ENCODE peak calls at places on chromosomes 5 and 9, in ten cellular contexts. One of them, this sample, is unnamed.

GRCh38 chr5:108529381-108529780 is 147.5 kb upstream of the FBXL17 start:
- DNase-seq in WERI-Rb-1: no peak
- DNase-seq in spleen: no peak
- DNase-seq in choroid plexus epithelial cell: peak; percentile 59
- DNase-seq in kidney epithelial cell: peak; percentile 1
- DNase-seq in BJ: no peak
- DNase-seq in right lobe of liver: no peak
- DNase-seq in cardiac fibroblast: peak; percentile 49
- DNase-seq in progenitor cell of endocrine pancreas: no peak
- DNase-seq in CD4-positive, alpha-beta T cell: no peak
- DNase-seq in this sample: no peak

GRCh38 chr5:171426266-171426665 is 6.8 kb downstream of the FGF18 start:
- DNase-seq in choroid plexus epithelial cell: no peak
- DNase-seq in progenitor cell of endocrine pancreas: no peak
- DNase-seq in CD4-positive, alpha-beta T cell: no peak
- DNase-seq in cardiac fibroblast: no peak
- DNase-seq in BJ: no peak
- DNase-seq in WERI-Rb-1: no peak
- DNase-seq in spleen: peak; percentile 43
- DNase-seq in right lobe of liver: no peak
- DNase-seq in kidney epithelial cell: no peak
- DNase-seq in this sample: peak; percentile 28

GRCh38 chr9:21110708-21111576 is 30.7 kb downstream of the IFNW1 start:
- DNase-seq in CD4-positive, alpha-beta T cell: no peak
- DNase-seq in progenitor cell of endocrine pancreas: no peak
- DNase-seq in choroid plexus epithelial cell: peak; percentile 89
- DNase-seq in cardiac fibroblast: peak; percentile 82
- DNase-seq in WERI-Rb-1: peak; percentile 11
- DNase-seq in BJ: no peak
- DNase-seq in right lobe of liver: no peak
- DNase-seq in kidney epithelial cell: peak; percentile 34
- DNase-seq in spleen: no peak
- DNase-seq in this sample: no peak

GRCh38 chr9:18393340-18394130 is 80.4 kb upstream of the ADAMTSL1 start:
- DNase-seq in WERI-Rb-1: no peak
- DNase-seq in BJ: peak; percentile 75
- DNase-seq in spleen: no peak
- DNase-seq in choroid plexus epithelial cell: peak; percentile 97
- DNase-seq in cardiac fibroblast: peak; percentile 98
- DNase-seq in CD4-positive, alpha-beta T cell: no peak
- DNase-seq in kidney epithelial cell: peak; percentile 99
- DNase-seq in progenitor cell of endocrine pancreas: no peak
- DNase-seq in right lobe of liver: no peak
- DNase-seq in this sample: no peak

GRCh38 chr5:121429761-121430160 is 421.9 kb upstream of the FTMT start:
- DNase-seq in progenitor cell of endocrine pancreas: no peak
- DNase-seq in cardiac fibroblast: no peak
- DNase-seq in spleen: no peak
- DNase-seq in BJ: no peak
- DNase-seq in kidney epithelial cell: no peak
- DNase-seq in CD4-positive, alpha-beta T cell: no peak
- DNase-seq in right lobe of liver: no peak
- DNase-seq in choroid plexus epithelial cell: no peak
- DNase-seq in WERI-Rb-1: no peak
- DNase-seq in this sample: no peak

GRCh38 chr9:77816641-77817341 is 168.7 kb upstream of the GNA14 start:
- DNase-seq in kidney epithelial cell: no peak
- DNase-seq in progenitor cell of endocrine pancreas: no peak
- DNase-seq in spleen: no peak
- DNase-seq in BJ: no peak
- DNase-seq in right lobe of liver: no peak
- DNase-seq in CD4-positive, alpha-beta T cell: no peak
- DNase-seq in choroid plexus epithelial cell: peak; percentile 43
- DNase-seq in cardiac fibroblast: peak; percentile 44
- DNase-seq in WERI-Rb-1: no peak
- DNase-seq in this sample: no peak

GRCh38 chr5:16025681-16026080 is 153.9 kb downstream of the MARCHF11 start:
- DNase-seq in BJ: peak; percentile 66
- DNase-seq in WERI-Rb-1: no peak
- DNase-seq in spleen: no peak
- DNase-seq in CD4-positive, alpha-beta T cell: no peak
- DNase-seq in choroid plexus epithelial cell: no peak
- DNase-seq in right lobe of liver: no peak
- DNase-seq in kidney epithelial cell: no peak
- DNase-seq in progenitor cell of endocrine pancreas: no peak
- DNase-seq in cardiac fibroblast: no peak
- DNase-seq in this sample: no peak

GRCh38 chr5:80998590-80998979 is 38.4 kb downstream of the RASGRF2 start:
- DNase-seq in kidney epithelial cell: no peak
- DNase-seq in progenitor cell of endocrine pancreas: no peak
- DNase-seq in BJ: no peak
- DNase-seq in CD4-positive, alpha-beta T cell: no peak
- DNase-seq in WERI-Rb-1: no peak
- DNase-seq in right lobe of liver: no peak
- DNase-seq in choroid plexus epithelial cell: no peak
- DNase-seq in cardiac fibroblast: no peak
- DNase-seq in spleen: no peak
- DNase-seq in this sample: no peak

GRCh38 chr9:18122156-18122555 is 351.8 kb upstream of the ADAMTSL1 start:
- DNase-seq in WERI-Rb-1: peak; percentile 64
- DNase-seq in progenitor cell of endocrine pancreas: no peak
- DNase-seq in choroid plexus epithelial cell: peak; percentile 34
- DNase-seq in BJ: peak; percentile 9
- DNase-seq in kidney epithelial cell: no peak
- DNase-seq in spleen: no peak
- DNase-seq in cardiac fibroblast: no peak
- DNase-seq in CD4-positive, alpha-beta T cell: no peak
- DNase-seq in right lobe of liver: no peak
- DNase-seq in this sample: no peak

GRCh38 chr9:107942870-107943269 is 453.3 kb upstream of the KLF4 start:
- DNase-seq in kidney epithelial cell: no peak
- DNase-seq in WERI-Rb-1: no peak
- DNase-seq in cardiac fibroblast: peak; percentile 32
- DNase-seq in spleen: no peak
- DNase-seq in right lobe of liver: no peak
- DNase-seq in CD4-positive, alpha-beta T cell: no peak
- DNase-seq in BJ: no peak
- DNase-seq in progenitor cell of endocrine pancreas: no peak
- DNase-seq in choroid plexus epithelial cell: peak; percentile 15
- DNase-seq in this sample: no peak

GRCh38 chr9:116191757-116192415 is 38.3 kb downstream of the PAPPA start:
- DNase-seq in choroid plexus epithelial cell: no peak
- DNase-seq in BJ: no peak
- DNase-seq in CD4-positive, alpha-beta T cell: no peak
- DNase-seq in right lobe of liver: no peak
- DNase-seq in WERI-Rb-1: peak; percentile 30
- DNase-seq in cardiac fibroblast: no peak
- DNase-seq in spleen: no peak
- DNase-seq in progenitor cell of endocrine pancreas: no peak
- DNase-seq in kidney epithelial cell: no peak
- DNase-seq in this sample: no peak

GRCh38 chr5:68122439-68122906 is 93.1 kb upstream of the PIK3R1 start:
- DNase-seq in WERI-Rb-1: no peak
- DNase-seq in spleen: no peak
- DNase-seq in right lobe of liver: peak; percentile 67
- DNase-seq in choroid plexus epithelial cell: no peak
- DNase-seq in progenitor cell of endocrine pancreas: no peak
- DNase-seq in BJ: no peak
- DNase-seq in cardiac fibroblast: no peak
- DNase-seq in kidney epithelial cell: no peak
- DNase-seq in CD4-positive, alpha-beta T cell: no peak
- DNase-seq in this sample: no peak

GRCh38 chr9:4499917-4500316 is 9.6 kb downstream of the SLC1A1 start:
- DNase-seq in right lobe of liver: peak; percentile 76
- DNase-seq in BJ: no peak
- DNase-seq in cardiac fibroblast: no peak
- DNase-seq in spleen: no peak
- DNase-seq in kidney epithelial cell: no peak
- DNase-seq in choroid plexus epithelial cell: no peak
- DNase-seq in progenitor cell of endocrine pancreas: no peak
- DNase-seq in CD4-positive, alpha-beta T cell: no peak
- DNase-seq in WERI-Rb-1: no peak
- DNase-seq in this sample: no peak

GRCh38 chr9:125987420-125987819 is 240.2 kb downstream of the PBX3 start:
- DNase-seq in spleen: no peak
- DNase-seq in WERI-Rb-1: peak; percentile 3
- DNase-seq in CD4-positive, alpha-beta T cell: no peak
- DNase-seq in kidney epithelial cell: no peak
- DNase-seq in progenitor cell of endocrine pancreas: no peak
- DNase-seq in right lobe of liver: peak; percentile 10
- DNase-seq in BJ: no peak
- DNase-seq in choroid plexus epithelial cell: no peak
- DNase-seq in cardiac fibroblast: no peak
- DNase-seq in this sample: peak; percentile 46

GRCh38 chr9:23825143-23825531 is 903 bp downstream of the ELAVL2 start:
- DNase-seq in WERI-Rb-1: peak; percentile 73
- DNase-seq in CD4-positive, alpha-beta T cell: no peak
- DNase-seq in progenitor cell of endocrine pancreas: no peak
- DNase-seq in spleen: no peak
- DNase-seq in BJ: no peak
- DNase-seq in right lobe of liver: no peak
- DNase-seq in cardiac fibroblast: no peak
- DNase-seq in kidney epithelial cell: no peak
- DNase-seq in choroid plexus epithelial cell: no peak
- DNase-seq in this sample: no peak

GRCh38 chr9:37464426-37465248 is 613 bp downstream of the ZBTB5 start:
- DNase-seq in BJ: peak; percentile 11
- DNase-seq in WERI-Rb-1: no peak
- DNase-seq in choroid plexus epithelial cell: peak; percentile 69
- DNase-seq in kidney epithelial cell: peak; percentile 28
- DNase-seq in progenitor cell of endocrine pancreas: no peak
- DNase-seq in CD4-positive, alpha-beta T cell: peak; percentile 46
- DNase-seq in right lobe of liver: peak; percentile 85
- DNase-seq in spleen: peak; percentile 96
- DNase-seq in cardiac fibroblast: peak; percentile 77
- DNase-seq in this sample: no peak

DNA sequence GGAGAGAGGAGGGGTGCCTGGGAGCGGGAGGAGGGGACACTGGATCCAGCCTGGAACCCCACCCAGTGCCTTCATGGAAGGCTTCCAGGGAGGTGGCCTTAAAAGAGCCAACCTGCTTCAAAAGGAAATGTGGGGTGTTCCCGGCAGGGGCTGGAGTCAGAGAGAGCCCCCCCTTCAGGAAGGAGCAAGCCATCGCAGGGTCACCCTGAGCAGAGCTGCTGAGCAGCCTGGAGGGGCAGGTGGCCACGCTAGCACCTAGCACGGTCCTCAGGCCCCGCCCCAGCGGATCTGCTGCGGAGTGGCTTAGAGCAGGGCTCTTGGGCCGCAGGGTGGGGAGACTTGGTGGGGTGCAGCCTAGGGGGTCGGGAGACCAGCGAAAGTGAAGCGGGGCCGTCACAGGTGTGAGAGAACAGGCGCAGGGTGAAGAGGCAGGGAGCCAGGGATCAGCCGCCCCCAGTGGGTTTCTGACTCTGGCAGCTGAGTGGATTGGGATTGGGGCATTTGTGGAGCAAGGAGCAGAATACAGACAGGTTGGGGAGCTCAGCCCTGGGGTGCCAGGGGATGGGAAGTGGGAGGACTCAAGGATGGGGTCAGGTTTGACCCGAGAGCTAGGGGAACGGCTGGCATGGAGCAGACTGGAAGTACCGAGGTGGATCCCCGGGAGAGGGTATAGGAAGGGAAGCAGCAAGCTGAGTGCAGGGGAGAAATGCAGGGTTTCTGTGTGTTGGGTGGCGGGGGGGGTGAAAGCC is 1.5 kb downstream of the LCN2 start:
- DNase-seq in BJ: no peak
- DNase-seq in WERI-Rb-1: peak; percentile 97
- DNase-seq in right lobe of liver: no peak
- DNase-seq in CD4-positive, alpha-beta T cell: no peak
- DNase-seq in cardiac fibroblast: no peak
- DNase-seq in choroid plexus epithelial cell: no peak
- DNase-seq in kidney epithelial cell: no peak
- DNase-seq in progenitor cell of endocrine pancreas: no peak
- DNase-seq in spleen: peak; percentile 73
- DNase-seq in this sample: peak; percentile 90
- TF ChIP-seq CTCF in BJ: peak; percentile 16
- TF ChIP-seq CTCF in WERI-Rb-1: peak; percentile 97
- TF ChIP-seq CTCF in right lobe of liver: no peak
- TF ChIP-seq CTCF in CD4-positive, alpha-beta T cell: no peak
- TF ChIP-seq CTCF in cardiac fibroblast: no peak
- TF ChIP-seq CTCF in choroid plexus epithelial cell: peak; percentile 42
- TF ChIP-seq CTCF in kidney epithelial cell: peak; percentile 11
- TF ChIP-seq CTCF in progenitor cell of endocrine pancreas: peak; percentile 40
- TF ChIP-seq CTCF in spleen: no peak
- TF ChIP-seq CTCF in this sample: peak; percentile 28

GRCh38 chr9:93680445-93681315 is 104.3 kb downstream of the PHF2 start:
- DNase-seq in cardiac fibroblast: no peak
- DNase-seq in spleen: peak; percentile 59
- DNase-seq in WERI-Rb-1: peak; percentile 8
- DNase-seq in choroid plexus epithelial cell: no peak
- DNase-seq in kidney epithelial cell: no peak
- DNase-seq in progenitor cell of endocrine pancreas: peak; percentile 9
- DNase-seq in CD4-positive, alpha-beta T cell: no peak
- DNase-seq in right lobe of liver: peak; percentile 19
- DNase-seq in BJ: no peak
- DNase-seq in this sample: peak; percentile 79
- TF ChIP-seq CTCF in cardiac fibroblast: no peak
- TF ChIP-seq CTCF in spleen: no peak
- TF ChIP-seq CTCF in WERI-Rb-1: peak; percentile 54
- TF ChIP-seq CTCF in choroid plexus epithelial cell: peak; percentile 19
- TF ChIP-seq CTCF in kidney epithelial cell: peak; percentile 24
- TF ChIP-seq CTCF in progenitor cell of endocrine pancreas: no peak
- TF ChIP-seq CTCF in CD4-positive, alpha-beta T cell: no peak
- TF ChIP-seq CTCF in right lobe of liver: no peak
- TF ChIP-seq CTCF in BJ: peak; percentile 32
- TF ChIP-seq CTCF in this sample: peak; percentile 37

DNA sequence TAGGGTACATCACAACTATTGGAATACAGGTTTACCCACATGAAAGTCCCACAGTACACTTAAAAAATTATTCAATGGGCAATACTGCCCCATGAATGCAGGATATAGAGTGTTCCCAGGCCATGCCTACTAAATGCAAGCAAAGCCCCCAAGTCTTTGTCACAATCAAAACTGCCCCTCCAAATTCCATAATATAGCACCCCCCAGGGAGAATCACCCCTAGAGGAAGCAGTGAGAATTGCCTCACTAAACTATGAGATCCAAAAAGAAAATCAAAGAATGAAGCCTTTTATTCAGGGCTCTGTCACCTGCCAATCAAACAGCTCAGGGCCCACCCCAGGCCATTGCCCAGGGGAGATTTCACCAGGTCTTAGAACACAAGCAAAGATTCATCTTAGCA is 90.8 kb downstream of the ATPSCKMT start:
- DNase-seq in choroid plexus epithelial cell: no peak
- DNase-seq in right lobe of liver: no peak
- DNase-seq in WERI-Rb-1: no peak
- DNase-seq in CD4-positive, alpha-beta T cell: no peak
- DNase-seq in kidney epithelial cell: no peak
- DNase-seq in progenitor cell of endocrine pancreas: no peak
- DNase-seq in spleen: no peak
- DNase-seq in cardiac fibroblast: no peak
- DNase-seq in BJ: no peak
- DNase-seq in this sample: no peak
- TF ChIP-seq CTCF in choroid plexus epithelial cell: peak; percentile 30
- TF ChIP-seq CTCF in right lobe of liver: no peak
- TF ChIP-seq CTCF in WERI-Rb-1: peak; percentile 20
- TF ChIP-seq CTCF in CD4-positive, alpha-beta T cell: no peak
- TF ChIP-seq CTCF in kidney epithelial cell: no peak
- TF ChIP-seq CTCF in progenitor cell of endocrine pancreas: no peak
- TF ChIP-seq CTCF in spleen: no peak
- TF ChIP-seq CTCF in cardiac fibroblast: peak; percentile 8
- TF ChIP-seq CTCF in BJ: no peak
- TF ChIP-seq CTCF in this sample: peak; percentile 23

GRCh38 chr9:127981559-127982121 is 851 bp upstream of the EEIG1 start:
- DNase-seq in BJ: no peak
- DNase-seq in CD4-positive, alpha-beta T cell: no peak
- DNase-seq in choroid plexus epithelial cell: no peak
- DNase-seq in spleen: no peak
- DNase-seq in cardiac fibroblast: no peak
- DNase-seq in right lobe of liver: no peak
- DNase-seq in kidney epithelial cell: no peak
- DNase-seq in WERI-Rb-1: no peak
- DNase-seq in progenitor cell of endocrine pancreas: no peak
- DNase-seq in this sample: no peak
- TF ChIP-seq CTCF in BJ: no peak
- TF ChIP-seq CTCF in CD4-positive, alpha-beta T cell: no peak
- TF ChIP-seq CTCF in choroid plexus epithelial cell: no peak
- TF ChIP-seq CTCF in spleen: no peak
- TF ChIP-seq CTCF in cardiac fibroblast: no peak
- TF ChIP-seq CTCF in right lobe of liver: no peak
- TF ChIP-seq CTCF in kidney epithelial cell: no peak
- TF ChIP-seq CTCF in WERI-Rb-1: no peak
- TF ChIP-seq CTCF in progenitor cell of endocrine pancreas: no peak
- TF ChIP-seq CTCF in this sample: no peak